ENCODE peak calls at places on chromosome 15, in four cellular contexts. X, T, S and Y are unnamed samples.

GRCh38 chr15:88385078-88385700 is 82.0 kb downstream of the MRPL46 start:
- DNase-seq in S (no peak), T (peak; percentile 59), X (no peak), Y (no peak)

GRCh38 chr15:100801256-100801900 is 78.3 kb upstream of the ALDH1A3 start:
- DNase-seq in S (no peak), T (no peak), X (no peak), Y (no peak)

GRCh38 chr15:85354432-85354831 is 26.0 kb upstream of the AKAP13 start:
- DNase-seq in S (no peak), X (no peak), T (no peak), Y (peak; percentile 67)

GRCh38 chr15:66943456-66944095 is 121.8 kb upstream of the SMAD3 start:
- DNase-seq in S (peak; percentile 41), T (no peak), X (no peak), Y (no peak)

GRCh38 chr15:69881760-69882159 is 216.0 kb downstream of the TLE3 start:
- DNase-seq in T (no peak), S (no peak), X (no peak), Y (no peak)

GRCh38 chr15:84638103-84638502 is 16.0 kb downstream of the WDR73 start:
- DNase-seq in T (no peak), X (no peak), S (peak; percentile 15), Y (no peak)

GRCh38 chr15:33675246-33675645 is 293.1 kb upstream of the CHRM5 start:
- DNase-seq in X (no peak), S (peak; percentile 23), T (peak; percentile 2), Y (peak; percentile 37)

GRCh38 chr15:66142341-66142740 is 111.2 kb downstream of the MEGF11 start:
- DNase-seq in T (no peak), X (no peak), S (peak; percentile 35), Y (no peak)

GRCh38 chr15:93088981-93089854 is at the start of gene RGMA:
- DNase-seq in X (no peak), S (peak; percentile 33), T (peak; percentile 4), Y (peak; percentile 31)

GRCh38 chr15:72482275-72482674 is 8.1 kb downstream of the ARIH1 start:
- DNase-seq in T (no peak), S (no peak), X (no peak), Y (no peak)

GRCh38 chr15:48012191-48012590 is 108.6 kb upstream of the SLC24A5 start:
- DNase-seq in T (no peak), X (no peak), S (no peak), Y (no peak)

GRCh38 chr15:53611145-53611920 is 148.1 kb downstream of the WDR72 start:
- DNase-seq in S (no peak), X (no peak), T (no peak), Y (no peak)

GRCh38 chr15:40789999-40790398 is 16.9 kb upstream of the ZFYVE19 start:
- DNase-seq in X (no peak), S (no peak), T (no peak), Y (no peak)

GRCh38 chr15:41809121-41809520 is 18.8 kb upstream of the JMJD7 start:
- DNase-seq in T (no peak), S (no peak), X (no peak), Y (peak; percentile 33)

GRCh38 chr15:43220991-43221403 is at the start of gene EPB42:
- DNase-seq in S (no peak), X (no peak), T (no peak), Y (no peak)

GRCh38 chr15:95302206-95302605 is 1028.3 kb upstream of the NR2F2 start:
- DNase-seq in X (no peak), T (no peak), S (peak; percentile 56), Y (peak; percentile 52)

GRCh38 chr15:57866149-57866736 is 159.7 kb downstream of the POLR2M start:
- DNase-seq in S (peak; percentile 68), X (no peak), T (peak; percentile 64), Y (peak; percentile 54)

GRCh38 chr15:73756947-73757513 is 3.9 kb upstream of the INSYN1 start:
- DNase-seq in S (no peak), X (no peak), T (no peak), Y (peak; percentile 22)